ENCODE peak calls at places on chromosome 7, in five cellular contexts. A is NCI-H774; J is pancreas; Z is right cardiac atrium; U is activated naive CD4-positive, alpha-beta T cell treated with Interleukin-2 at 50 U/mL for 16 hours. V is an unnamed sample.
A peak's percentile ranks its signal among the peaks of the same experiment; 100 is the strongest.

GRCh38 chr7:454356-455109 is 65.1 kb downstream of the PDGFA start:
- DNase-seq in J (no peak), Z (peak; percentile 53), U (no peak), A (no peak), V (no peak)

GRCh38 chr7:158353606-158354570 is 233.7 kb downstream of the PTPRN2 start:
- DNase-seq in A (peak; percentile 7), U (no peak), J (no peak), Z (no peak), V (no peak)

GRCh38 chr7:44284881-44285541 is 40.4 kb downstream of the CAMK2B start:
- DNase-seq in J (no peak), Z (no peak), A (no peak), U (no peak), V (peak; percentile 6)

GRCh38 chr7:26398436-26399308 is 107.0 kb downstream of the SNX10 start:
- DNase-seq in Z (peak; percentile 90), U (peak; percentile 26), A (peak; percentile 56), J (peak; percentile 68), V (peak; percentile 29)

GRCh38 chr7:141702047-141702567 is at the start of gene DENND11:
- DNase-seq in A (peak; percentile 50), U (peak; percentile 59), J (peak; percentile 55), Z (peak; percentile 85), V (peak; percentile 56)

GRCh38 chr7:83731154-83731553 is 82.2 kb upstream of the SEMA3E start:
- DNase-seq in J (no peak), Z (no peak), U (no peak), A (no peak), V (no peak)

GRCh38 chr7:123666492-123666891 is 10.8 kb downstream of the LMOD2 start:
- DNase-seq in Z (no peak), J (no peak), A (no peak), U (no peak), V (no peak)

GRCh38 chr7:73841689-73842247 is 548 bp downstream of the METTL27 start:
- DNase-seq in U (no peak), Z (peak; percentile 65), A (no peak), J (no peak), V (no peak)

GRCh38 chr7:148447221-148447845 is 143.2 kb upstream of the C7orf33 start:
- DNase-seq in J (no peak), U (no peak), A (no peak), Z (no peak), V (no peak)

V was measured in ovary.